ENCODE peak calls at places on chromosome 2, in ten cellular contexts. P is ovary, Z is GM13977, I is heart right ventricle, Q is esophagus squamous epithelium, T is cardiac fibroblast, A is astrocyte of the spinal cord, O is MM.1S, V is heart left ventricle, X is fibroblast of the aortic adventitia. S is an unnamed sample.

GRCh38 chr2:220815698-220816097 is 756.4 kb downstream of the EPHA4 start:
- DNase-seq in O (no peak), V (no peak), P (no peak), T (no peak), A (no peak), I (no peak), Z (no peak), X (no peak), Q (no peak), S (no peak)

GRCh38 chr2:206799083-206799482 is 33.7 kb downstream of the FASTKD2 start:
- DNase-seq in Z (no peak), T (peak), Q (no peak), I (no peak), P (no peak), X (peak), A (no peak), O (no peak), V (no peak), S (no peak)

GRCh38 chr2:136131961-136132839 is 14.3 kb upstream of the CXCR4 start:
- DNase-seq in P (no peak), Q (peak), I (no peak), A (no peak), T (no peak), O (no peak), Z (peak), V (no peak), X (no peak), S (peak)

GRCh38 chr2:144468823-144469595 is 50.9 kb downstream of the ZEB2 start:
- DNase-seq in P (no peak), O (no peak), A (no peak), V (no peak), I (no peak), Z (no peak), X (no peak), Q (no peak), T (no peak), S (no peak)

GRCh38 chr2:117396161-117396560 is 418.3 kb upstream of the DDX18 start:
- DNase-seq in O (no peak), T (no peak), I (no peak), X (no peak), Z (no peak), Q (no peak), V (no peak), A (no peak), P (no peak), S (no peak)

GRCh38 chr2:148603562-148603920 is 41.0 kb upstream of the EPC2 start:
- DNase-seq in X (no peak), O (no peak), A (no peak), V (no peak), Z (peak), T (no peak), Q (no peak), I (no peak), P (no peak), S (no peak)

GRCh38 chr2:44925561-44926087 is 15.9 kb upstream of the SIX3 start:
- DNase-seq in X (no peak), P (no peak), A (no peak), V (no peak), T (no peak), O (no peak), Z (no peak), Q (no peak), I (no peak), S (no peak)

GRCh38 chr2:179410552-179411356 is 146.1 kb upstream of the SESTD1 start:
- DNase-seq in P (peak), Q (no peak), I (no peak), T (peak), X (peak), A (peak), O (peak), Z (peak), V (peak), S (no peak)

GRCh38 chr2:150531626-150532419 is 44.4 kb upstream of the RND3 start:
- DNase-seq in V (no peak), Q (no peak), A (no peak), I (no peak), O (no peak), T (peak), X (peak), Z (no peak), P (no peak), S (no peak)

GRCh38 chr2:47751856-47752414 is 31.0 kb upstream of the MSH6 start:
- DNase-seq in Z (no peak), I (no peak), A (no peak), T (no peak), Q (no peak), O (no peak), V (no peak), X (no peak), P (no peak), S (no peak)

GRCh38 chr2:190948671-190949070 is 65.3 kb downstream of the STAT1 start:
- DNase-seq in Z (no peak), Q (no peak), P (no peak), O (no peak), T (peak), V (no peak), I (no peak), A (peak), X (peak), S (no peak)

GRCh38 chr2:190947139-190947538 is 66.5 kb downstream of the GLS start:
- DNase-seq in T (peak), P (no peak), A (peak), Z (no peak), O (no peak), I (no peak), Q (no peak), X (peak), V (no peak), S (no peak)

GRCh38 chr2:190950566-190950991 is 63.4 kb downstream of the STAT1 start:
- DNase-seq in Z (no peak), P (no peak), A (no peak), I (no peak), Q (no peak), V (no peak), T (no peak), X (no peak), O (no peak), S (no peak)

GRCh38 chr2:190943706-190944105 is 63.1 kb downstream of the GLS start:
- DNase-seq in X (no peak), P (no peak), O (no peak), Z (no peak), Q (no peak), I (no peak), A (no peak), T (no peak), V (no peak), S (no peak)

DNA sequence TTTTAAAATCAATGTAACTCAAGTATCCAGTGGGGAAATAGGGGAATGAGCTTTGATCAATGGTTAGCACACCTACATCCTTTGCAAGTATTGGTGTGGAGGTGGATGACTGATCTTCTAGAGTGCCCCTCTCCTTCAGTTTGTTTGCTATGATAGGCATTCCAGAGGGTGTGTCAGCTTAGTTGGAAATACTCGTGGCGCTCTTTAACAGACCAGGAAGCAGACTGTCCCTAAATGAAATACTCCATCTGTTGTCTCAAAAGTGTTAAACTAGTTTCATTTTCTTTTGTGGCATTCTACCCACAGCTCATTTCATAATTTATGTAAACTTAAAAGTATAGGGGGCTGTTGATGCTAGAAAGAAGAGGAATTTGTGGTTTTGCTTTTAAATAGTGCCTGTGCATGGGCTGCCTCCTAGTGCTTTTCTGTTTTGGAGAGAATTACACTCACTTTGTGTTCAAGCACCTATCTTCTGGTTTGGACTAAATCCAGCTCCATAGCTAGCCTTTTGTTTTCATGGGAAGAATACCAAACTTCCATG is 66.2 kb downstream of the STAT1 start:
- DNase-seq in I (no peak), Q (no peak), A (peak), X (peak), Z (peak), V (no peak), O (peak), T (peak), P (no peak), S (no peak)
- TF ChIP-seq CTCF in I (no peak), Q (no peak), A (peak), X (peak), Z (peak), V (no peak), O (no peak), T (peak), P (no peak), S (peak)

DNA sequence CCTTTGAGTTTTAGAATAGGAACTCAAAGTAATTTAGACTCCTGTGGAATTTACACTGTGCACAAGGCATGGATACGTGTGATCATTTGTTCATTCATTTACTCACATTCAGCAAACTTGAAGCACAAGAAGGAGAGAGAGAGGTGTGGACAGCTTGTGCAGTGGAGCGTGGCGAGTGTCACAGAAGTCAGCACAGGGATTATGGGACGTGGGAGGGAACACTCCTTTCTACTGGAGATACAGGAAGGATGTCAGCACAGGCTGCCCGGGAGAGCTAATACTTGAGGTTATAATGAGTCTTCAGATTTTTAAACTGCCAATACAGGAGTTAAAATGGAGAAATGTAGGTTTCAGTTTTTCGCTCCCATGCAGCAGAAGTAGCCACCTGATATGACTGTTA is 7.0 kb downstream of the FAM228A start:
- DNase-seq in V (no peak), P (no peak), T (no peak), I (no peak), O (no peak), Z (no peak), A (no peak), X (no peak), Q (no peak), S (no peak)
- TF ChIP-seq CTCF in V (no peak), P (no peak), T (no peak), I (no peak), O (no peak), Z (no peak), A (no peak), X (no peak), Q (no peak), S (no peak)

GRCh38 chr2:109321570-109321969 is 192.6 kb downstream of the SH3RF3 start:
- DNase-seq in A (no peak), Q (no peak), P (no peak), X (peak), Z (no peak), O (no peak), T (peak), V (no peak), I (no peak), S (no peak)
- TF ChIP-seq CTCF in A (no peak), Q (no peak), P (no peak), X (peak), Z (no peak), O (no peak), T (peak), V (no peak), I (no peak), S (no peak)

GRCh38 chr2:10935953-10936942 is 24.5 kb downstream of the KCNF1 start:
- DNase-seq in P (no peak), I (no peak), Z (no peak), Q (no peak), A (peak), O (peak), V (no peak), T (peak), X (peak), S (no peak)
- TF ChIP-seq CTCF in P (no peak), I (no peak), Z (no peak), Q (no peak), A (no peak), O (no peak), V (no peak), T (no peak), X (no peak), S (no peak)

GRCh38 chr2:88764141-88764849 is 72.8 kb downstream of the RPIA start:
- DNase-seq in O (no peak), Z (no peak), I (no peak), A (no peak), Q (no peak), T (no peak), V (no peak), P (no peak), X (no peak), S (no peak)

GRCh38 chr2:88765154-88765948 is 73.9 kb downstream of the RPIA start:
- DNase-seq in I (no peak), Q (no peak), Z (no peak), O (peak), P (no peak), X (peak), T (peak), V (no peak), A (peak), S (no peak)

GRCh38 chr2:88757025-88757424 is 65.6 kb downstream of the RPIA start:
- DNase-seq in V (no peak), X (no peak), O (no peak), P (no peak), A (no peak), Q (no peak), Z (no peak), T (no peak), I (no peak), S (no peak)

GRCh38 chr2:88764850-88765153 is 73.3 kb downstream of the RPIA start:
- DNase-seq in T (no peak), X (no peak), Z (no peak), V (no peak), Q (no peak), P (no peak), A (no peak), I (no peak), O (no peak), S (no peak)

GRCh38 chr2:88760819-88761598 is 69.5 kb downstream of the RPIA start:
- DNase-seq in Q (no peak), V (no peak), O (peak), A (no peak), Z (no peak), T (no peak), X (no peak), P (no peak), I (no peak), S (no peak)
- TF ChIP-seq CTCF in Q (no peak), V (no peak), O (peak), A (no peak), Z (no peak), T (no peak), X (no peak), P (no peak), I (no peak), S (no peak)

DNA sequence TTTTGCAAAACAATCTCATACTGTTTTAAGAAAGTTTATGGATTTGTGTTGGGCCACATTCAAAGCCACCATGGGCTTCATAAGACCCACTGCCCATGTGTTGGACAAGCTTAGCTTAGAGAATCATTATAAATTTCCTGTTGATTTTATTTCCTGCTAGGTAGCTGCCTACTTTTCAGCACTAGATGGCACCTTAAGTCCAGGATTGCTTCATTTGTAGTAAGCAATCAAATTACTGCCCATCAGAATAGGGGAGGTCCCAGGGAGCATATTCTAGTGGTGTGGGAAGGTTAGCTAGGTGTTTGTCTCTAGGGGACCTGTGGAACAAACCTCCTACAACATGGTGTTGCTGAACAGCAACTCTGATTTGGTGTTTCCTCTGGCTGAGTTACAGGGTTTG is 11.0 kb upstream of the DCDC2C start:
- DNase-seq in O (no peak), V (no peak), A (peak), X (no peak), Z (no peak), T (peak), P (no peak), Q (no peak), I (no peak), S (no peak)
- TF ChIP-seq CTCF in O (peak), V (peak), A (peak), X (no peak), Z (peak), T (peak), P (no peak), Q (peak), I (peak), S (no peak)

GRCh38 chr2:134842930-134843490 is 4.6 kb downstream of the ACMSD start:
- DNase-seq in Q (no peak), I (no peak), O (no peak), T (no peak), X (no peak), V (no peak), P (no peak), Z (no peak), A (no peak), S (no peak)

GRCh38 chr2:134845028-134845427 is 6.6 kb downstream of the ACMSD start:
- DNase-seq in V (no peak), I (no peak), Q (no peak), P (no peak), A (no peak), T (no peak), O (no peak), Z (no peak), X (no peak), S (no peak)

GRCh38 chr2:134846213-134846612 is 7.8 kb downstream of the ACMSD start:
- DNase-seq in X (no peak), V (no peak), A (no peak), P (no peak), I (no peak), Q (no peak), O (no peak), Z (no peak), T (no peak), S (no peak)

GRCh38 chr2:134843968-134844367 is 5.6 kb downstream of the ACMSD start:
- DNase-seq in P (no peak), X (no peak), Q (no peak), V (no peak), I (no peak), Z (no peak), A (no peak), T (no peak), O (no peak), S (no peak)

DNA sequence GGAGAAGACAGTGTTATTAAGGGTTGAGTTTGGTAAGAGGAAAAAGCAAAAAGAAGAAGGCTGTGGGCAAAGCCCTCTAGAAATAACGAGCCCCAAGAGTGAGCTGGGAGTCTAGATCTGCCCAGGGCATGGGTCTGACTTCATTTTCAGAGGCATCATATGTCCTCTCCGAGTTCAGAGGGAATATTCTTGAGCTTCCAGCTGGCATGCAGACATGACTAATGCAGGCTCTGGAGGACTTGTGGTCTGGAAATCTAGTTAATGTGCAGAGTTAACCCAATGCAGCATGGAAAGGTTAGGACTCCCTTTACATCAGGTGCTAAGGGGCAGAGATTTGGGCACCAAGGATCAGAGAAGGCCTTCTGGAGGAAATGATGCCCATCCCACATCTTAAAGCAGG is 7.3 kb downstream of the ACMSD start:
- DNase-seq in O (no peak), P (no peak), X (peak), V (no peak), Q (no peak), I (no peak), T (peak), Z (no peak), A (peak), S (no peak)
- TF ChIP-seq CTCF in O (no peak), P (no peak), X (no peak), V (no peak), Q (no peak), I (no peak), T (no peak), Z (no peak), A (no peak), S (no peak)

GRCh38 chr2:101725515-101726192 is 28.1 kb downstream of the MAP4K4 start:
- DNase-seq in I (no peak), T (peak), P (no peak), X (no peak), V (no peak), O (no peak), A (no peak), Z (no peak), Q (no peak), S (no peak)
- TF ChIP-seq CTCF in I (no peak), T (peak), P (no peak), X (no peak), V (no peak), O (no peak), A (peak), Z (peak), Q (no peak), S (no peak)

DNA sequence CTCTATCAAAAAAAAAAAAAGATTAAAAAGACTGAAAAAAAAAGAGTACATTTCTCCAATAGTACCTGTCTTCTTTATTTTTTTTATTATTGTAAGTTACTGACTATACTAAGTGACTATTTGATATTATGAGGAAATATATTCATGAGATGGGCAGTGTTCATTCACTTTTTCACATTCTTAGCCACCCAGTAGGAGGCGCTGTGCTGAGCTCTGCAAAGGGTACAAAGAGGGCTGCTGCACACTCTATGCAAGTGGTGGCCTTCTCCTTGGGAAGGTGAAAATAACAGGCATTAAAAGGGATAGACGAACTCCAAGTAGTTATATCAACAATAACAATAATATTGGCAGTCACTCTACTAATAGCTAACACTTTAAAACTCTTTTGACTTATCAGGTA is 1034.9 kb upstream of the FANCL start:
- DNase-seq in Q (no peak), P (no peak), X (no peak), A (no peak), T (no peak), Z (no peak), V (no peak), I (no peak), O (no peak), S (no peak)
- TF ChIP-seq CTCF in Q (no peak), P (no peak), X (no peak), A (peak), T (no peak), Z (peak), V (no peak), I (no peak), O (peak), S (no peak)

DNA sequence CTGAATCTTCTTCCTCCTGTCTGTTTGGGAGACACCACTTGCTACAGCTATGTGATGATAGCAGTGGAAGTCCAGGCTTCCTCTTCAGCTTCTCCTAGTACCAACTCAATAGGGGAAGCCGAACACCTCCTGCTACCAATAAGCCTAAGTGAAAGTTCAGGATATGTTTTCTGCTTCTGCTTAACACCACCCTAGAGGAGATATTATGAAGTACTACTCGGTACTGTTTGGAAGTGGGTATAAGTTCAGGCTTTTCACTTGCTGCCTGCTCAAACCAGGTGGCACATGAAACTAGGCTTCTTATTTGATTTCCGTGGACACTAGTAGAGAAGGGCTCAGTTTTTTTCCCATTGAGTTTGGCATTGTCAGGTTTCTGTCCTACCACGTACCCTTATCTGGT is 99.8 kb downstream of the PTPN4 start:
- DNase-seq in A (no peak), Q (no peak), I (no peak), O (no peak), T (no peak), X (no peak), V (no peak), Z (no peak), P (no peak), S (no peak)
- TF ChIP-seq CTCF in A (no peak), Q (no peak), I (no peak), O (no peak), T (no peak), X (no peak), V (no peak), Z (no peak), P (no peak), S (no peak)

S was measured in natural killer cell.